ENCODE peak calls at places on chromosomes 2 and 18, in five cellular contexts. One of them, this sample, is unnamed.

GRCh38 chr2:127045792-127046501 is 61.0 kb downstream of the BIN1 start:
- DNase-seq in left ventricle myocardium inferior: no peak
- DNase-seq in CD8-positive, alpha-beta T cell: no peak
- DNase-seq in epithelial cell of proximal tubule: no peak
- DNase-seq in WTC11: no peak
- DNase-seq in this sample: peak; percentile 17

GRCh38 chr2:179264238-179265081 is at the start of gene SESTD1:
- DNase-seq in left ventricle myocardium inferior: peak; percentile 77
- DNase-seq in CD8-positive, alpha-beta T cell: peak; percentile 40
- DNase-seq in WTC11: peak; percentile 69
- DNase-seq in epithelial cell of proximal tubule: no peak
- DNase-seq in this sample: peak; percentile 83

GRCh38 chr2:27552941-27553340 is 29.9 kb upstream of the ZNF512 start:
- DNase-seq in epithelial cell of proximal tubule: no peak
- DNase-seq in CD8-positive, alpha-beta T cell: no peak
- DNase-seq in left ventricle myocardium inferior: no peak
- DNase-seq in WTC11: no peak
- DNase-seq in this sample: no peak

GRCh38 chr2:86037141-86037794 is 68.4 kb downstream of the POLR1A start:
- DNase-seq in left ventricle myocardium inferior: peak; percentile 87
- DNase-seq in CD8-positive, alpha-beta T cell: peak; percentile 48
- DNase-seq in epithelial cell of proximal tubule: peak; percentile 36
- DNase-seq in WTC11: no peak
- DNase-seq in this sample: no peak

GRCh38 chr2:222427606-222428320 is 3.4 kb downstream of the SGPP2 start:
- DNase-seq in WTC11: no peak
- DNase-seq in left ventricle myocardium inferior: no peak
- DNase-seq in epithelial cell of proximal tubule: peak; percentile 81
- DNase-seq in CD8-positive, alpha-beta T cell: no peak
- DNase-seq in this sample: peak; percentile 73

GRCh38 chr2:181163139-181163538 is 182.7 kb downstream of the UBE2E3 start:
- DNase-seq in CD8-positive, alpha-beta T cell: no peak
- DNase-seq in left ventricle myocardium inferior: no peak
- DNase-seq in WTC11: no peak
- DNase-seq in epithelial cell of proximal tubule: no peak
- DNase-seq in this sample: no peak

GRCh38 chr2:37379881-37380296 is 35.5 kb downstream of the QPCT start:
- DNase-seq in WTC11: no peak
- DNase-seq in left ventricle myocardium inferior: no peak
- DNase-seq in epithelial cell of proximal tubule: no peak
- DNase-seq in CD8-positive, alpha-beta T cell: no peak
- DNase-seq in this sample: no peak

GRCh38 chr2:179749210-179749609 is 112.2 kb downstream of the ZNF385B start:
- DNase-seq in epithelial cell of proximal tubule: no peak
- DNase-seq in WTC11: no peak
- DNase-seq in CD8-positive, alpha-beta T cell: no peak
- DNase-seq in left ventricle myocardium inferior: no peak
- DNase-seq in this sample: no peak

GRCh38 chr2:120514521-120514920 is 168.6 kb downstream of the INHBB start:
- DNase-seq in epithelial cell of proximal tubule: no peak
- DNase-seq in left ventricle myocardium inferior: no peak
- DNase-seq in CD8-positive, alpha-beta T cell: no peak
- DNase-seq in WTC11: no peak
- DNase-seq in this sample: no peak

GRCh38 chr18:7921938-7922587 is 354.9 kb downstream of the PTPRM start:
- DNase-seq in CD8-positive, alpha-beta T cell: no peak
- DNase-seq in epithelial cell of proximal tubule: no peak
- DNase-seq in left ventricle myocardium inferior: no peak
- DNase-seq in WTC11: no peak
- DNase-seq in this sample: no peak

GRCh38 chr2:191555092-191555742 is 122.7 kb upstream of the NABP1 start:
- DNase-seq in epithelial cell of proximal tubule: peak; percentile 29
- DNase-seq in left ventricle myocardium inferior: peak; percentile 75
- DNase-seq in CD8-positive, alpha-beta T cell: peak; percentile 82
- DNase-seq in WTC11: peak; percentile 88
- DNase-seq in this sample: peak; percentile 72

GRCh38 chr2:205650450-205650849 is 31.9 kb upstream of the NRP2 start:
- DNase-seq in epithelial cell of proximal tubule: peak; percentile 52
- DNase-seq in WTC11: peak; percentile 15
- DNase-seq in left ventricle myocardium inferior: no peak
- DNase-seq in CD8-positive, alpha-beta T cell: no peak
- DNase-seq in this sample: no peak

GRCh38 chr2:108165750-108166149 is 74.0 kb upstream of the SULT1C3 start:
- DNase-seq in left ventricle myocardium inferior: no peak
- DNase-seq in WTC11: no peak
- DNase-seq in CD8-positive, alpha-beta T cell: no peak
- DNase-seq in epithelial cell of proximal tubule: no peak
- DNase-seq in this sample: no peak

GRCh38 chr2:108171652-108172051 is 68.1 kb upstream of the SULT1C3 start:
- DNase-seq in CD8-positive, alpha-beta T cell: no peak
- DNase-seq in epithelial cell of proximal tubule: no peak
- DNase-seq in left ventricle myocardium inferior: no peak
- DNase-seq in WTC11: no peak
- DNase-seq in this sample: no peak

GRCh38 chr2:108169982-108170625 is 69.7 kb upstream of the SULT1C3 start:
- DNase-seq in CD8-positive, alpha-beta T cell: no peak
- DNase-seq in left ventricle myocardium inferior: no peak
- DNase-seq in epithelial cell of proximal tubule: no peak
- DNase-seq in WTC11: no peak
- DNase-seq in this sample: peak; percentile 7
- TF ChIP-seq CTCF in CD8-positive, alpha-beta T cell: peak; percentile 16
- TF ChIP-seq CTCF in left ventricle myocardium inferior: peak; percentile 46
- TF ChIP-seq CTCF in epithelial cell of proximal tubule: peak; percentile 53
- TF ChIP-seq CTCF in WTC11: peak; percentile 15
- TF ChIP-seq CTCF in this sample: no peak

DNA sequence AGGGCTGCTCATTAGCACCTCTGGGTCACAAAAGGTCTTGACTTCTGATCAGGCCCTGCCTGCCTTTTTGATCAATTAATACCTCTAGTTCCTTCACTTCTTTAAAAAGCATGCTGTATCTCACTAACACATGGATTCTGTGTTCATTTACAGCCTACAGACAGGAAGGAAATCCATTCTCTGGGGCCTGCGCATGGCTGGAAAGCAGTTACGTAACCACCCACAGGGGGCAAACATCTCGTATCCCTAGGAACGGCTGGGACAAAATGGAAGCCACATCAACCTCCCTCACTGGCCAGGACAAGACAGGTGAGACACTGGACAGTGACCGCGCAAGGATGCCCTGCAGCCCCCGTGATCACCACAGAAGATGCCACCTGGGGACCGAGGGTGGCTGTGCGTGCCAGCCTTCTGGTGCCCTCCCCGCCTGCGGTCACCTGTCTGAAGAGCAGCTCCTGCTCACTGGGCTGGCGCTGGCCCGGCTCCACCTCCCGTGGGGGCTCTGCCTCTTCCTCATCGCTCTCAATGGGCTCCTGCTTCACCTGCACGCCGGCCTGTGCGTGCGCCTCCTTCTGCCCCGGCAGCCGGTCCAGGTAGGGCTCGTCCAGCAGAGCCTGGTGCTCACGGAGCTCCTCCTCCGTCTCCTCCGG is 266.9 kb downstream of the TWIST2 start:
- DNase-seq in left ventricle myocardium inferior: no peak
- DNase-seq in CD8-positive, alpha-beta T cell: no peak
- DNase-seq in epithelial cell of proximal tubule: no peak
- DNase-seq in WTC11: no peak
- DNase-seq in this sample: no peak
- TF ChIP-seq CTCF in left ventricle myocardium inferior: no peak
- TF ChIP-seq CTCF in CD8-positive, alpha-beta T cell: no peak
- TF ChIP-seq CTCF in epithelial cell of proximal tubule: no peak
- TF ChIP-seq CTCF in WTC11: no peak
- TF ChIP-seq CTCF in this sample: no peak

GRCh38 chr2:219620546-219620945 is 6.9 kb upstream of the SLC4A3 start:
- DNase-seq in CD8-positive, alpha-beta T cell: no peak
- DNase-seq in WTC11: no peak
- DNase-seq in left ventricle myocardium inferior: no peak
- DNase-seq in epithelial cell of proximal tubule: no peak
- DNase-seq in this sample: no peak
- TF ChIP-seq CTCF in CD8-positive, alpha-beta T cell: no peak
- TF ChIP-seq CTCF in WTC11: no peak
- TF ChIP-seq CTCF in left ventricle myocardium inferior: no peak
- TF ChIP-seq CTCF in epithelial cell of proximal tubule: no peak
- TF ChIP-seq CTCF in this sample: no peak

DNA sequence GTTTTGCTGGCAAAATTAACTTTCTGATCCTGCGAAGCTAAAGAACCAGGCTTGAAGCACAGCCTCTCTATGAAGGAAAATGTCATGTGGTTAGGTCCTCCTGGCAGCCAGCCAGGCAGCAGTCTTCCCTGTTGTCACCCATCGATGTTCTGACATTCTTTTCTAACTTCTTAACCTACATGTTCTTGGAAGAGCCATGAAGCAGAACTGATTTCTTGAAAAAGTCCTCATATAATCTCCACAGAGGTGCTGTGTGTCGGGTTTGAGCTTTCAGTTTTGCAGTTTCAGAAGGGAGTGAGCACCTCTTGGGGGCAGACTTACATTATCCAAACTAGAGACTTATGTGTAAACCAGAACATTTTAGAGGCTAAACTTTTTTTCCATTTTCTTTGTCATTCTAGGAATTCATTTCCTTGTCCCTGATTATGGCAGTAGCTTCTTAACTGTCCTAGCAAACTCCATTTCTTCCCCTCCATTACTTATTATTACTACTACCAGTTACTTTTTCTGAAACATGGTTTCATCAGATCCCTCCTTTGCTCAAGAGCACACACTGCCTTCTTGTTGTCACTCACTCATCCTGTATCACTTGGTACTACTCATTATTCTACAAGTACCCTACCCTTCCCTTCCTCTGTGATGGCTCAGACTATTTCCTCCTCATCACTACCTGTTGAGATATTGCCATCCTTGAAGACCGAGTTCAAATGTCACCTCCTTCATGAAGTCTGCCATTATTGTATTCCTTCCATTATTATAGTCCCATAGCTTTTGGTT is 31.1 kb downstream of the DOK1 start:
- DNase-seq in epithelial cell of proximal tubule: no peak
- DNase-seq in WTC11: no peak
- DNase-seq in left ventricle myocardium inferior: peak; percentile 39
- DNase-seq in CD8-positive, alpha-beta T cell: no peak
- DNase-seq in this sample: peak; percentile 46
- TF ChIP-seq CTCF in epithelial cell of proximal tubule: no peak
- TF ChIP-seq CTCF in WTC11: no peak
- TF ChIP-seq CTCF in left ventricle myocardium inferior: no peak
- TF ChIP-seq CTCF in CD8-positive, alpha-beta T cell: no peak
- TF ChIP-seq CTCF in this sample: peak; percentile 27

GRCh38 chr2:177717831-177718618 is 325.5 kb downstream of the AGPS start:
- DNase-seq in WTC11: no peak
- DNase-seq in CD8-positive, alpha-beta T cell: no peak
- DNase-seq in left ventricle myocardium inferior: no peak
- DNase-seq in epithelial cell of proximal tubule: no peak
- DNase-seq in this sample: peak; percentile 17
- TF ChIP-seq CTCF in WTC11: no peak
- TF ChIP-seq CTCF in CD8-positive, alpha-beta T cell: no peak
- TF ChIP-seq CTCF in left ventricle myocardium inferior: peak; percentile 34
- TF ChIP-seq CTCF in epithelial cell of proximal tubule: peak; percentile 46
- TF ChIP-seq CTCF in this sample: peak; percentile 5

GRCh38 chr2:198657520-198658121 is 800.1 kb downstream of the SATB2 start:
- DNase-seq in CD8-positive, alpha-beta T cell: no peak
- DNase-seq in WTC11: peak; percentile 31
- DNase-seq in left ventricle myocardium inferior: no peak
- DNase-seq in epithelial cell of proximal tubule: no peak
- DNase-seq in this sample: no peak
- TF ChIP-seq CTCF in CD8-positive, alpha-beta T cell: no peak
- TF ChIP-seq CTCF in WTC11: peak; percentile 55
- TF ChIP-seq CTCF in left ventricle myocardium inferior: peak; percentile 35
- TF ChIP-seq CTCF in epithelial cell of proximal tubule: peak; percentile 74
- TF ChIP-seq CTCF in this sample: no peak

GRCh38 chr2:176115883-176116813 is at the start of gene HOXD10:
- DNase-seq in WTC11: peak; percentile 75
- DNase-seq in left ventricle myocardium inferior: no peak
- DNase-seq in epithelial cell of proximal tubule: no peak
- DNase-seq in CD8-positive, alpha-beta T cell: no peak
- DNase-seq in this sample: no peak
- TF ChIP-seq CTCF in WTC11: no peak
- TF ChIP-seq CTCF in left ventricle myocardium inferior: no peak
- TF ChIP-seq CTCF in epithelial cell of proximal tubule: peak; percentile 48
- TF ChIP-seq CTCF in CD8-positive, alpha-beta T cell: no peak
- TF ChIP-seq CTCF in this sample: no peak

DNA sequence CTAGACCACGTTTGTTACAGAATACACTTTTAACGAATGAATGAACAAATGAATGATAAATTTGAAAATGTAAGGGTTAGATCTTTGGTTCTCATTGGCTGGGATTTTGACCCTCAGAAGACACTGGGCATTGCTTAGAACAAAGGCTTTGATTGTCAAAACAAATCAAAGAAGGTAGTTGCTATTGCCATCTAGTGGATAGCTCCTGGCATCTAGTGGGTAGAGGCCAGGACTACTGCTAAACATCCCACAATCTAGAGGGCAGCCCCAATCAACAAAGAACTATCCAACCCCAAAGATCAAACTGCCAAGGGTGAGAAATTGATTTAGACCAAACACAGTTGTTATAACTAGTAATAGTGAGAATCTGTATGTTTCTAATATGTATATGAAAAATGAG is 552.3 kb downstream of the KCNJ3 start:
- DNase-seq in left ventricle myocardium inferior: no peak
- DNase-seq in epithelial cell of proximal tubule: peak; percentile 7
- DNase-seq in CD8-positive, alpha-beta T cell: no peak
- DNase-seq in WTC11: no peak
- DNase-seq in this sample: peak; percentile 5
- TF ChIP-seq CTCF in left ventricle myocardium inferior: peak; percentile 25
- TF ChIP-seq CTCF in epithelial cell of proximal tubule: peak; percentile 73
- TF ChIP-seq CTCF in CD8-positive, alpha-beta T cell: no peak
- TF ChIP-seq CTCF in WTC11: no peak
- TF ChIP-seq CTCF in this sample: no peak

GRCh38 chr2:31354837-31355236 is 59.7 kb downstream of the XDH start:
- DNase-seq in CD8-positive, alpha-beta T cell: no peak
- DNase-seq in epithelial cell of proximal tubule: no peak
- DNase-seq in WTC11: no peak
- DNase-seq in left ventricle myocardium inferior: no peak
- DNase-seq in this sample: no peak
- TF ChIP-seq CTCF in CD8-positive, alpha-beta T cell: no peak
- TF ChIP-seq CTCF in epithelial cell of proximal tubule: peak; percentile 55
- TF ChIP-seq CTCF in WTC11: no peak
- TF ChIP-seq CTCF in left ventricle myocardium inferior: no peak
- TF ChIP-seq CTCF in this sample: no peak

DNA sequence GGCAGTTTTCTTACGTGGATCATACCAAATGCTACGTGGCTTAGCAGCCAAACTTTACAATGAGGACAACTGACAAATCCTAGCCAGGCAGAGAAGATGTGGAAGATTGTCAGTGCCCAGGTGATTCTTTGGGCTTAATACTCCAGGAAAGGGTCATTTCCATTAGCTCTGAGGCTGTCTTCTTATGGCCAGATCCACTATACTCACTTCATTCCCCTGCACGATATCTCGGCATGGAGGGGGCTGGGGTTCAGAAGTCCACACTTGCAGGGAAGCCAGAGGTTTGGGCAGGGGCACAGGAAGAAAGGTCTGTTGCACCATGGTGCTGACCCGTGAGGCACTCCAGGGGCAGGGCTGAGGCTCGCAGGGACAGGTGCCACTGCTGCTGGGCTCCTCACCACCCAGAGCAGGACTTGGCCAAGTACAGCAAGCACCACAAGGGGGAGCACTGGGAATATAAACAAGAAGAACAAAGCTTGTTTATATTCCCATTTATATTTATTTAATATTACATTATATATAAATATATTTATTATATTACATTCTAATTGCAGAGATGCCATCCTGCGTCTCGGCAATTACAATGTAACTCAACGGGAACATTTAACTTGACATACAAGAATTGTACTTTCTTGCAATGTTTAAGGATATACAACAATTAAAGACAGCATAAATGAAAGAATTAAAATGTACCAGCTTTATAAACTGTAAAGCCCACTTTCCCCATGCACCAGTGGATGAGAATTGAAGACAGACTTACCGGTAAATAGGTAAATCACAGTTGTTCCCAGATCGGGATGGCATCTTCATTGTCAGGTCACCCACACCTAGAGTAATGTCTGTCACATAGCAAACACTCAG is 27.2 kb downstream of the CLUL1 start:
- DNase-seq in epithelial cell of proximal tubule: peak; percentile 26
- DNase-seq in CD8-positive, alpha-beta T cell: peak; percentile 61
- DNase-seq in left ventricle myocardium inferior: peak; percentile 30
- DNase-seq in WTC11: peak; percentile 81
- DNase-seq in this sample: peak; percentile 48
- TF ChIP-seq CTCF in epithelial cell of proximal tubule: peak; percentile 77
- TF ChIP-seq CTCF in CD8-positive, alpha-beta T cell: peak; percentile 60
- TF ChIP-seq CTCF in left ventricle myocardium inferior: peak; percentile 79
- TF ChIP-seq CTCF in WTC11: peak; percentile 36
- TF ChIP-seq CTCF in this sample: peak; percentile 50